ENCODE peak calls at places on chromosomes 6 and 20, in six cellular contexts. B, W, X, U, G and E are unnamed samples.

GRCh38 chr6:64680446-64680845 is 1026.6 kb downstream of the EYS start:
- DNase-seq in B (no peak), W (no peak), X (no peak), U (no peak), G (no peak), E (no peak)

GRCh38 chr20:46099491-46100287 is 9.9 kb upstream of the NCOA5 start:
- DNase-seq in B (no peak), W (peak; percentile 62), X (peak; percentile 52), U (no peak), G (peak; percentile 16), E (no peak)

GRCh38 chr20:49385471-49385870 is 97.0 kb downstream of the KCNB1 start:
- DNase-seq in B (no peak), W (no peak), X (no peak), U (no peak), G (peak; percentile 15), E (no peak)

GRCh38 chr6:137271245-137272183 is 52.3 kb upstream of the IFNGR1 start:
- DNase-seq in B (peak; percentile 10), W (no peak), X (no peak), U (peak; percentile 20), G (peak; percentile 48), E (no peak)

GRCh38 chr6:13044896-13045295 is 283.4 kb downstream of the TBC1D7 start:
- DNase-seq in B (no peak), W (no peak), X (no peak), U (no peak), G (no peak), E (no peak)

GRCh38 chr6:5175195-5175594 is 85.6 kb downstream of the LYRM4 start:
- DNase-seq in B (no peak), W (no peak), X (no peak), U (no peak), G (no peak), E (no peak)

GRCh38 chr20:14741616-14742015 is 404.2 kb upstream of the FLRT3 start:
- DNase-seq in B (no peak), W (no peak), X (no peak), U (no peak), G (no peak), E (no peak)

GRCh38 chr6:111361648-111362047 is 121.4 kb downstream of the REV3L start:
- DNase-seq in B (peak; percentile 15), W (no peak), X (peak; percentile 37), U (no peak), G (peak; percentile 37), E (no peak)

GRCh38 chr6:149170564-149171452 is 146.7 kb upstream of the TAB2 start:
- DNase-seq in B (no peak), W (no peak), X (peak; percentile 2), U (no peak), G (no peak), E (no peak)

GRCh38 chr6:113763311-113763766 is 93.8 kb upstream of the MARCKS start:
- DNase-seq in B (no peak), W (no peak), X (no peak), U (no peak), G (no peak), E (no peak)

GRCh38 chr6:139325003-139325600 is 33.3 kb upstream of the TXLNB start:
- DNase-seq in B (no peak), W (no peak), X (no peak), U (no peak), G (no peak), E (no peak)

GRCh38 chr6:28789553-28790083 is 134.2 kb downstream of the TRIM27 start:
- DNase-seq in B (no peak), W (no peak), X (no peak), U (no peak), G (no peak), E (no peak)

GRCh38 chr6:30955367-30956042 is 14.7 kb downstream of the MUCL3 start:
- DNase-seq in B (no peak), W (peak; percentile 72), X (peak; percentile 43), U (no peak), G (peak; percentile 42), E (no peak)

GRCh38 chr6:47267301-47267700 is 42.4 kb downstream of the TNFRSF21 start:
- DNase-seq in B (no peak), W (no peak), X (no peak), U (no peak), G (no peak), E (no peak)

GRCh38 chr20:23152902-23153301 is 66.8 kb upstream of the CD93 start:
- DNase-seq in B (no peak), W (no peak), X (no peak), U (no peak), G (no peak), E (peak; percentile 59)

GRCh38 chr6:30206799-30207618 is 6.2 kb downstream of the TRIM26 start:
- DNase-seq in B (no peak), W (no peak), X (peak; percentile 73), U (no peak), G (peak; percentile 26), E (no peak)

GRCh38 chr6:53761036-53761435 is 33.8 kb upstream of the LRRC1 start:
- DNase-seq in B (no peak), W (no peak), X (no peak), U (no peak), G (no peak), E (no peak)

GRCh38 chr6:160129886-160130615 is 8.4 kb downstream of the SLC22A1 start:
- DNase-seq in B (no peak), W (no peak), X (no peak), U (no peak), G (no peak), E (peak; percentile 38)

GRCh38 chr6:35392111-35392702 is 49.8 kb downstream of the PPARD start:
- DNase-seq in B (no peak), W (no peak), X (peak; percentile 99), U (no peak), G (peak; percentile 91), E (no peak)

GRCh38 chr20:45817652-45818194 is 5.3 kb downstream of the UBE2C start:
- DNase-seq in B (peak; percentile 57), W (no peak), X (no peak), U (peak; percentile 27), G (no peak), E (no peak)

GRCh38 chr20:5654557-5654956 is 95.6 kb upstream of the SHLD1 start:
- DNase-seq in B (peak; percentile 79), W (no peak), X (no peak), U (peak; percentile 54), G (no peak), E (no peak)

GRCh38 chr20:36862857-36863668 is 12.9 kb upstream of the TLDC2 start:
- DNase-seq in B (no peak), W (no peak), X (no peak), U (no peak), G (no peak), E (no peak)

GRCh38 chr20:63151554-63152321 is 64.2 kb downstream of the YTHDF1 start:
- DNase-seq in B (peak; percentile 24), W (no peak), X (no peak), U (no peak), G (peak; percentile 11), E (no peak)

GRCh38 chr20:3222635-3223600 is 13.6 kb downstream of the ITPA start:
- DNase-seq in B (no peak), W (peak; percentile 29), X (peak; percentile 85), U (no peak), G (no peak), E (no peak)

GRCh38 chr6:144283781-144284473 is 1.2 kb upstream of the UTRN start:
- DNase-seq in B (no peak), W (no peak), X (no peak), U (no peak), G (no peak), E (no peak)

DNA sequence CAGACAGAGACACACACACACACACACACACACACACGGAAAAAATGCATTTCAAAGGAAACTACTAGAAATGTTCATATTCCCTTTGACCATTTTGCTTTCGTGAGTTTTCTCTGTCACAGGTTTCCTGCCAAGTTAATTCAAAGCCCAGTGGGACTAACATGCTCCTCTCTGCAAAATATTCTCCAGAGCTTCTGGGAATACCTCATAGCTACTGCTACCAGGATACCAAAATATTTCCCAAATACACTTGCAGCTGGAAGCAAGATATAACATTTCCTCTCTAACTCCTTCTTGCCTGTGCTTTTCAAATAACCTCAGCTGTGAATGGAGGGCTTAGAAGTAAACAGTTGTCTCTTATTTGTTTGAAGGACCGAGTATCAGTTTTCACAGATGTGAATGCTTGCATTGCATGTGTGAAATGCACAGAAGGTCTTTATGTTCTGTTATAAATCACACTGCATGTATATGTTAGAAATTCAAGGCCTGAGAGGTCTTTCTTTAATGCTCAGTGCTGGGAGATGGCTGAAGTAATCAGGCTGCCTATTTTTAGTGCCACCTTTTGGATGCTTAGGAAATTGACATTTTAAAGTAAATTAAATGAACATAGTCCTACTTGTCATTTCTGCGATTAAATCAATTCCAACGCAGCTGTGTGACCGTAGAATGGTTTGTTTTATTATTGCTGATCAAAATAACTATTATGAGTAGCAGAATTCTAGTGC is 8.7 kb upstream of the FAM209A start:
- DNase-seq in B (peak; percentile 3), W (no peak), X (no peak), U (no peak), G (no peak), E (no peak)
- TF ChIP-seq CTCF in B (peak; percentile 36), W (no peak), X (no peak), U (peak; percentile 30), G (no peak), E (peak; percentile 49)

GRCh38 chr6:4017847-4018193 is 61.1 kb downstream of the FAM217A start:
- DNase-seq in B (no peak), W (no peak), X (no peak), U (peak; percentile 15), G (no peak), E (no peak)

GRCh38 chr6:4017058-4017457 is 61.9 kb downstream of the FAM217A start:
- DNase-seq in B (no peak), W (no peak), X (no peak), U (no peak), G (no peak), E (no peak)

GRCh38 chr6:4021133-4021861 is 57.6 kb downstream of the FAM217A start:
- DNase-seq in B (peak; percentile 91), W (peak; percentile 80), X (peak; percentile 97), U (peak; percentile 80), G (peak; percentile 96), E (peak; percentile 98)

GRCh38 chr6:4020822-4021132 is 58.2 kb downstream of the FAM217A start:
- DNase-seq in B (no peak), W (no peak), X (no peak), U (no peak), G (no peak), E (no peak)

GRCh38 chr6:4018194-4019111 is 60.5 kb downstream of the FAM217A start:
- DNase-seq in B (peak; percentile 84), W (peak; percentile 92), X (peak; percentile 97), U (peak; percentile 43), G (peak; percentile 96), E (peak; percentile 98)
- TF ChIP-seq CTCF in B (peak; percentile 58), W (no peak), X (peak; percentile 39), U (peak; percentile 44), G (no peak), E (peak; percentile 53)

GRCh38 chr20:12698817-12699216 is 310.0 kb upstream of the SPTLC3 start:
- DNase-seq in B (no peak), W (no peak), X (no peak), U (no peak), G (no peak), E (no peak)

GRCh38 chr20:12700701-12701100 is 308.1 kb upstream of the SPTLC3 start:
- DNase-seq in B (no peak), W (no peak), X (no peak), U (no peak), G (no peak), E (no peak)

GRCh38 chr20:12699374-12700228 is 309.2 kb upstream of the SPTLC3 start:
- DNase-seq in B (no peak), W (no peak), X (no peak), U (no peak), G (no peak), E (no peak)

GRCh38 chr20:12695937-12696336 is 312.8 kb upstream of the SPTLC3 start:
- DNase-seq in B (no peak), W (no peak), X (no peak), U (no peak), G (no peak), E (no peak)
- TF ChIP-seq CTCF in B (no peak), W (no peak), X (no peak), U (no peak), G (no peak), E (no peak)

GRCh38 chr6:156660389-156660788 is 116.8 kb upstream of the ARID1B start:
- DNase-seq in B (no peak), W (no peak), X (no peak), U (no peak), G (no peak), E (no peak)
- TF ChIP-seq CTCF in B (no peak), W (no peak), X (no peak), U (no peak), G (no peak), E (no peak)